ENCODE peak calls at places on chromosomes 6 and 20, in six cellular contexts. P is brain microvascular endothelial cell, Y is PC-3, M is fibroblast of lung, R is SK-N-SH, O is breast epithelium. J is an unnamed sample.

GRCh38 chr6:149755300-149756260 is 6.0 kb downstream of the PCMT1 start:
- DNase-seq in M (no peak), O (no peak), R (no peak), P (no peak), Y (no peak), J (no peak)

GRCh38 chr6:111661541-111662041 is 55.9 kb upstream of the TRAF3IP2 start:
- DNase-seq in Y (no peak), O (no peak), R (no peak), P (no peak), M (peak; percentile 11), J (no peak)

GRCh38 chr6:18269253-18269652 is 4.9 kb upstream of the DEK start:
- DNase-seq in Y (peak; percentile 62), P (no peak), M (peak; percentile 40), R (peak; percentile 24), O (no peak), J (no peak)

GRCh38 chr20:15032352-15032622 is 694.9 kb upstream of the FLRT3 start:
- DNase-seq in P (no peak), M (no peak), O (no peak), Y (no peak), R (no peak), J (no peak)

GRCh38 chr20:37986873-37987601 is 46.2 kb downstream of the TTI1 start:
- DNase-seq in P (no peak), Y (peak; percentile 79), M (peak; percentile 64), R (peak; percentile 79), O (peak; percentile 83), J (no peak)

GRCh38 chr6:147547369-147547902 is 38.9 kb downstream of the SAMD5 start:
- DNase-seq in P (no peak), Y (no peak), O (no peak), R (no peak), M (no peak), J (no peak)

GRCh38 chr6:13305791-13306190 is 22.5 kb downstream of the TBC1D7 start:
- DNase-seq in O (no peak), M (no peak), Y (no peak), R (no peak), P (no peak), J (no peak)

GRCh38 chr6:168015492-168016175 is 18.2 kb downstream of the KIF25 start:
- DNase-seq in M (no peak), Y (no peak), O (no peak), R (no peak), P (no peak), J (no peak)

GRCh38 chr6:140303218-140303949 is 928.9 kb upstream of the CITED2 start:
- DNase-seq in M (no peak), O (peak; percentile 64), Y (no peak), R (no peak), P (no peak), J (no peak)

GRCh38 chr6:136089885-136090284 is 160.2 kb downstream of the MTFR2 start:
- DNase-seq in O (no peak), P (no peak), Y (peak; percentile 31), M (no peak), R (no peak), J (no peak)

GRCh38 chr20:32898721-32899120 is 40.0 kb downstream of the EFCAB8 start:
- DNase-seq in M (no peak), Y (no peak), O (no peak), P (peak; percentile 1), R (no peak), J (peak; percentile 46)

GRCh38 chr6:111101987-111102386 is 14.7 kb downstream of the SLC16A10 start:
- DNase-seq in P (no peak), M (no peak), O (no peak), Y (no peak), R (no peak), J (no peak)

GRCh38 chr6:136087986-136088385 is 162.1 kb downstream of the MTFR2 start:
- DNase-seq in R (no peak), P (peak; percentile 40), Y (no peak), O (no peak), M (peak; percentile 22), J (no peak)

GRCh38 chr6:2952557-2953095 is 18.7 kb downstream of the SERPINB6 start:
- DNase-seq in M (peak; percentile 87), P (peak; percentile 81), R (peak; percentile 88), O (no peak), Y (peak; percentile 76), J (peak; percentile 93)

GRCh38 chr20:4056880-4057279 is 41.5 kb upstream of the RNF24 start:
- DNase-seq in P (no peak), R (no peak), M (no peak), Y (no peak), O (no peak), J (no peak)

GRCh38 chr6:168377481-168377850 is 57.9 kb upstream of the DACT2 start:
- DNase-seq in P (no peak), Y (no peak), R (no peak), M (no peak), O (no peak), J (no peak)

GRCh38 chr6:137697267-137697938 is 169.7 kb upstream of the TNFAIP3 start:
- DNase-seq in M (peak; percentile 44), O (no peak), R (no peak), P (peak; percentile 45), Y (peak; percentile 17), J (peak; percentile 47)

GRCh38 chr6:44508646-44509045 is 121.1 kb downstream of the CDC5L start:
- DNase-seq in M (peak; percentile 84), O (no peak), R (no peak), Y (peak; percentile 73), P (no peak), J (no peak)

GRCh38 chr20:25227317-25227831 is 20.5 kb upstream of the PYGB start:
- DNase-seq in P (peak; percentile 77), Y (peak; percentile 81), O (no peak), M (peak; percentile 68), R (no peak), J (peak; percentile 88)

GRCh38 chr6:157134402-157135074 is 188.8 kb downstream of the TMEM242 start:
- DNase-seq in M (no peak), Y (no peak), R (no peak), O (no peak), P (no peak), J (peak; percentile 25)

GRCh38 chr20:53635189-53635588 is 41.5 kb upstream of the ZNF217 start:
- DNase-seq in M (no peak), Y (no peak), P (no peak), O (no peak), R (no peak), J (no peak)

GRCh38 chr20:2984028-2984501 is 59.4 kb upstream of the GNRH2 start:
- DNase-seq in P (no peak), Y (no peak), M (no peak), O (no peak), R (no peak), J (no peak)

GRCh38 chr20:19090332-19090731 is 122.1 kb upstream of the SLC24A3 start:
- DNase-seq in R (no peak), O (no peak), M (no peak), P (no peak), Y (no peak), J (no peak)

GRCh38 chr6:2485116-2485515 is 239.7 kb upstream of the GMDS start:
- DNase-seq in M (no peak), Y (no peak), P (no peak), O (no peak), R (no peak), J (no peak)

GRCh38 chr6:127420558-127420957 is 38.6 kb downstream of the KIAA0408 start:
- DNase-seq in Y (peak; percentile 89), M (peak; percentile 94), P (peak; percentile 98), R (peak; percentile 53), O (peak; percentile 41), J (peak; percentile 94)

DNA sequence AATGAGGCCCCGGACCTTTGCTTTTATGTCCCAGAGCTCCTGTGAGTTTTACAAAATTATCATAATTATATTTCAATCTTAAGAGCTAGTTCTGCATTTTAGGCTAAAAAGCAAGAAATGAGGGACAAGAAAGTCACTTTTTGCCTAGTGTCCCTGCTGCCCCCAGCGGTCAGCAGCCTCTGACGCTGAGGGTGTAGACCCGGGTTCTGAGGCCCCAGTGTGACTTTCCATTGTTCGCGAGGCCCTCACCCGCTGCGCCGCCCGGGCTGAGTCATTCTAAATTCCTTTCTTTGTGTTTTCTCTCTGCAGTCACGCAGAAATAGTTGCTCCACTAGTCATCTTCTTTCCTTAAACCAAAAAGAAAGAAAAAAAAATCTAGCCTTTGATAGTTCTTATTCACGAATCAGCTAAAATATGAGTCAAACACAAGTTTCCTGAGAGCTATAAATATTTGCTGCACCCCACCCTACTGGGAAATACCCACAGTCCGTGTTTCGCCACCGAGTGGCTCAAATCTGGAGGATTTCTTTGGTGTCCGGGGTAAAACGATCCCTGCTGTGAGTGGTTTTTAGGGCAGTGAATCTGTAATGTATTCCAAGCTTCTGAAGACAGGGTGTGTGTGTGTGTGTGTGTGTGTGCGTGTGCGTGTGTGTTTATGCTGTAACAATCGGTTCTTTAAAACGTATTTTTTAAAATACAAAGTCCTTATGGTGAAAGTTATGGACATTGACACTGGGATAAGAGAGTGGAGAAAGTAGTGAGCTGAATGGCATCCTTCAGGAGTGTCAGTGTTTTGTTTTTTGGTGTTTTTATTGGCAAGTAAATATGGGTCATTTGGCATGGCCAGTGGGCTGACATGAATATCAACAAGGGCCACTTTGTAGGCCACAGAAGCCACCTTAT is 59.7 kb upstream of the EEF1A1 start:
- DNase-seq in M (peak; percentile 99), Y (peak; percentile 95), P (peak; percentile 97), R (peak; percentile 36), O (peak; percentile 80), J (peak; percentile 99)
- TF ChIP-seq CTCF in M (peak; percentile 43), Y (peak; percentile 52), P (peak; percentile 69), R (peak; percentile 73), O (peak; percentile 32), J (peak; percentile 63)

GRCh38 chr6:37256692-37257319 is 766 bp upstream of the TBC1D22B start:
- DNase-seq in R (no peak), O (no peak), P (no peak), M (peak; percentile 67), Y (peak; percentile 42), J (peak; percentile 72)
- H3K4me3 ChIP-seq in R (no peak overlapping the region), O (peak overlapping the region; percentile 84), P (peak overlapping the region; percentile 96), M (peak overlapping the region; percentile 92), Y (peak overlapping the region; percentile 98), J (no peak overlapping the region)

DNA sequence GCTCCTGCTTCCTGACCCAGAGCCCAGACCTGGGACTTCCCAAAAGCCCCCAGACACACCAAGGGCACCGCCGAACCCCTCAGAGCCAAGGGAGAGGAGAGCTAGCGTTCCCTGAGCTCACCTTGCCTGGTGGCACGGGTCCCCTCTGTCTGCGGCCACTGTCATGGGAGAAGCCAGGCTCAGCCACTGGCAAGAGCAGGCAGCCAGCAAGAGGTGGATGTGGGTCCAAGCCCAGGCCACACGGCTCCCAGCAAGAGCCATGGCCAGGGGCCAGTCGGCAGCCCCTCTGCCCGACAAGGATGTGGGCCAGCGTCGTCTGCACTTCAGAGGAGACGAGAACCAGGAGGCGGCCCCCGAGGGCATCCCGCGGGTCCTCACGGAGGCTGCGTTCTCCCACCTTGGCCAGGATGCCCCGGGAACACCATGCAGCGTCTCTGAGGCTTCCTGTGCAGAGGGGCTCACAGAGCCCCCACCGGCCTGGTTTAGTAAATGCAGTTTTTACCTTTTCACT is 2.2 kb upstream of the PPDPF start:
- DNase-seq in R (peak; percentile 70), O (no peak), Y (no peak), M (no peak), P (no peak), J (no peak)
- TF ChIP-seq CTCF in R (no peak), O (no peak), Y (no peak), M (no peak), P (peak; percentile 39), J (no peak)

DNA sequence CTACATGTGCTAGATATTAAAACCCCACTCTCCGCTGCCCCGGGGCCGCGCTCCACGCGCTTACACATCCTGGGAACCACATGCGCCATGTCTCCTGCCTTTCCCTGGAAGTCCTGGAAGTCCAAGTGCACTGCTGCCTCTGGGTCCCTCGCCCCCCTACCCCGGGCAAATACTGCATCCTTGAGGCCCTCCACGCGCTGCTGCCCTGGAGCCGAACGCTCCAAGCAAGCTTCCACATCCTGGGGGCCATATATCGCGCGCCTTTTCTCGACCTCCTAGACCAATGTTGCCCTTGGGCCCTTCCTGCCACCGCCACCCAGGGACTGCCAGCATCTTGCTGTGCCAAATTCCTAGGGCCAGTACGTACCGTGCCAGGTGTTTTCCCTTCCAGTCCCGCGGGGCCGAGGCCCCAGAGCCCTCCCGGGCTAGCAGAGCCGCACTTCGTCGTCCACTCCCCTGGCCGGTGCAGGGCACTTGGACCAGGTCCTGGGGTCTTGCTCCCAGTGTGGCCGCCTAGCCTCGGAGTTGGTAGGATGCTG is 779 bp upstream of the KCNG1 start:
- DNase-seq in P (no peak), M (no peak), R (no peak), O (no peak), Y (no peak), J (no peak)
- H3K4me3 ChIP-seq in P (peak overlapping the region; percentile 88), M (peak overlapping the region; percentile 59), R (peak overlapping the region; percentile 82), O (peak overlapping the region; percentile 59), Y (peak overlapping the region; percentile 72), J (no peak overlapping the region)